ENCODE peak calls at places on chromosomes 11 and 22, in ten cellular contexts. M, R, F, T, O, Q, N, P, E and K are unnamed samples.

GRCh38 chr22:43428005-43428485 is 16.2 kb downstream of the MPPED1 start:
- DNase-seq in T (no peak), N (no peak), Q (no peak), E (no peak), F (no peak), R (no peak), O (no peak), M (no peak), P (no peak), K (no peak)

GRCh38 chr22:46180370-46181137 is 30.2 kb downstream of the PPARA start:
- DNase-seq in P (peak; percentile 25), O (no peak), M (no peak), T (no peak), N (no peak), F (no peak), E (no peak), Q (no peak), R (no peak), K (no peak)

GRCh38 chr11:19460718-19461405 is 220.1 kb upstream of the E2F8 start:
- DNase-seq in O (no peak), R (no peak), Q (no peak), T (no peak), N (no peak), P (peak; percentile 48), M (peak; percentile 46), E (peak; percentile 10), F (no peak), K (no peak)

GRCh38 chr11:122882809-122883681 is 486 bp downstream of the JHY start:
- DNase-seq in N (peak; percentile 26), O (peak; percentile 20), E (peak; percentile 15), Q (no peak), T (peak; percentile 26), F (peak; percentile 11), P (no peak), M (peak; percentile 56), R (peak; percentile 39), K (peak; percentile 23)

GRCh38 chr11:119029340-119030028 is 1.2 kb downstream of the SLC37A4 start:
- DNase-seq in R (peak; percentile 47), E (no peak), T (no peak), N (no peak), M (peak; percentile 38), Q (peak; percentile 5), F (no peak), P (peak; percentile 6), O (no peak), K (no peak)

GRCh38 chr11:130006929-130007328 is 4.3 kb upstream of the PRDM10 start:
- DNase-seq in P (no peak), F (no peak), N (no peak), Q (no peak), R (no peak), E (no peak), O (no peak), T (no peak), M (no peak), K (no peak)

GRCh38 chr11:119316729-119317591 is at the start of gene MCAM:
- DNase-seq in E (no peak), N (no peak), O (no peak), R (no peak), F (no peak), P (peak; percentile 51), T (no peak), Q (no peak), M (peak; percentile 68), K (no peak)

GRCh38 chr11:134071766-134072403 is 3.0 kb downstream of the JAM3 start:
- DNase-seq in Q (no peak), F (no peak), O (no peak), E (no peak), P (no peak), M (no peak), T (peak; percentile 9), R (no peak), N (no peak), K (no peak)

GRCh38 chr22:36767035-36767775 is 8.7 kb downstream of the IFT27 start:
- DNase-seq in R (no peak), O (no peak), Q (no peak), P (no peak), F (no peak), N (no peak), M (no peak), E (no peak), T (no peak), K (peak; percentile 80)

GRCh38 chr22:29727248-29727551 is 7.4 kb downstream of the CABP7 start:
- DNase-seq in E (no peak), P (peak; percentile 58), N (no peak), Q (no peak), O (no peak), R (peak; percentile 22), T (no peak), F (no peak), M (peak; percentile 47), K (no peak)

GRCh38 chr11:7251836-7252682 is at the start of gene SYT9:
- DNase-seq in N (no peak), O (no peak), F (no peak), R (peak; percentile 31), M (peak; percentile 32), T (peak; percentile 24), P (peak; percentile 34), E (peak; percentile 74), Q (no peak), K (peak; percentile 84)

GRCh38 chr11:13061294-13061990 is 52.3 kb downstream of the RASSF10 start:
- DNase-seq in F (no peak), P (peak; percentile 10), O (no peak), E (no peak), M (no peak), Q (no peak), T (no peak), R (no peak), N (no peak), K (no peak)

GRCh38 chr11:45974806-45975205 is 52.4 kb downstream of the LARGE2 start:
- DNase-seq in O (no peak), Q (no peak), T (no peak), N (no peak), R (no peak), F (no peak), E (no peak), M (no peak), P (no peak), K (no peak)

GRCh38 chr11:47443028-47443700 is 5.8 kb downstream of the RAPSN start:
- DNase-seq in Q (no peak), E (no peak), P (no peak), R (no peak), M (no peak), F (no peak), O (no peak), N (no peak), T (peak; percentile 36), K (no peak)

GRCh38 chr11:42524534-42525227 is 787.1 kb upstream of the API5 start:
- DNase-seq in R (no peak), P (peak; percentile 84), Q (peak; percentile 23), N (no peak), T (peak; percentile 93), E (peak; percentile 9), M (peak; percentile 28), F (no peak), O (peak; percentile 2), K (no peak)

GRCh38 chr11:1937616-1938342 is 9.4 kb upstream of the MRPL23 start:
- DNase-seq in Q (no peak), P (no peak), O (no peak), N (no peak), F (peak; percentile 6), M (peak; percentile 20), T (no peak), E (no peak), R (no peak), K (peak; percentile 78)

GRCh38 chr11:35932641-35933571 is 11.0 kb upstream of the LDLRAD3 start:
- DNase-seq in T (no peak), P (peak; percentile 39), N (no peak), O (peak; percentile 38), R (no peak), Q (no peak), F (no peak), E (no peak), M (no peak), K (no peak)

GRCh38 chr11:72769680-72770079 is 17.5 kb upstream of the ARAP1 start:
- DNase-seq in T (no peak), M (no peak), N (no peak), E (no peak), F (no peak), Q (no peak), P (no peak), R (no peak), O (no peak), K (no peak)

GRCh38 chr11:108115495-108116140 is 5.7 kb upstream of the ACAT1 start:
- DNase-seq in Q (no peak), P (peak; percentile 92), O (peak; percentile 24), N (no peak), F (no peak), M (peak; percentile 88), R (no peak), E (peak; percentile 53), T (peak; percentile 70), K (peak; percentile 71)

GRCh38 chr11:61961570-61962212 is 5.7 kb downstream of the FTH1 start:
- DNase-seq in T (no peak), N (no peak), O (no peak), R (no peak), F (no peak), P (peak; percentile 91), M (peak; percentile 87), Q (no peak), E (no peak), K (peak; percentile 89)

GRCh38 chr11:78268516-78269410 is 80.0 kb downstream of the USP35 start:
- DNase-seq in E (no peak), N (no peak), R (no peak), F (no peak), Q (no peak), P (peak; percentile 73), M (peak; percentile 69), T (no peak), O (no peak), K (no peak)

GRCh38 chr11:123682976-123683375 is 28.6 kb upstream of the SCN3B start:
- DNase-seq in F (no peak), O (no peak), N (no peak), M (no peak), T (peak; percentile 7), R (no peak), P (no peak), E (no peak), Q (no peak), K (no peak)

GRCh38 chr11:7512525-7513209 is 1.1 kb upstream of the PPFIBP2 start:
- DNase-seq in E (no peak), O (no peak), R (no peak), P (peak; percentile 74), F (no peak), T (no peak), Q (peak; percentile 48), M (peak; percentile 91), N (no peak), K (peak; percentile 75)

GRCh38 chr11:57301711-57302423 is 22.9 kb downstream of the TNKS1BP1 start:
- DNase-seq in Q (no peak), R (no peak), T (no peak), E (no peak), F (no peak), N (no peak), M (no peak), O (no peak), P (no peak), K (no peak)

GRCh38 chr11:122633219-122633829 is 22.2 kb upstream of the UBASH3B start:
- DNase-seq in F (no peak), O (no peak), N (no peak), E (no peak), T (peak; percentile 29), Q (peak; percentile 23), P (peak; percentile 72), M (no peak), R (peak; percentile 2), K (no peak)

GRCh38 chr11:78657968-78658839 is 83.5 kb upstream of the NARS2 start:
- DNase-seq in M (no peak), Q (no peak), O (no peak), E (no peak), T (no peak), R (no peak), P (no peak), N (no peak), F (no peak), K (peak; percentile 10)

GRCh38 chr11:26944866-26945664 is 48.8 kb upstream of the FIBIN start:
- DNase-seq in Q (no peak), F (no peak), N (no peak), P (peak; percentile 47), M (no peak), E (no peak), O (no peak), T (no peak), R (no peak), K (no peak)

GRCh38 chr11:129013737-129014475 is 71.2 kb upstream of the TP53AIP1 start:
- DNase-seq in T (no peak), E (no peak), N (no peak), O (no peak), M (no peak), F (no peak), P (no peak), Q (no peak), R (no peak), K (no peak)